ENCODE peak calls at places on chromosome X, in nine cellular contexts. V is adrenal gland, D is psoas muscle, G is lung, T is cardiac muscle cell, F is pancreas, S is heart right ventricle, L is ovary, X is lower lobe of right lung. R is an unnamed sample.

GRCh38 chrX:53483838-53484420 is 49.8 kb upstream of the HSD17B10 start:
- DNase-seq in V (no peak), D (no peak), G (no peak), T (peak; percentile 5), F (no peak), S (no peak), L (no peak), X (no peak), R (no peak)

GRCh38 chrX:111265506-111265905 is 4.8 kb downstream of the CAPN6 start:
- DNase-seq in V (no peak), D (no peak), G (no peak), T (no peak), F (no peak), S (no peak), L (no peak), X (no peak), R (no peak)

GRCh38 chrX:2820131-2820771 is 8.5 kb upstream of the GYG2 start:
- DNase-seq in V (no peak), D (no peak), G (no peak), T (no peak), F (no peak), S (no peak), L (no peak), X (no peak), R (no peak)

GRCh38 chrX:7170903-7171302 is 22.9 kb upstream of the PUDP start:
- DNase-seq in V (peak; percentile 18), D (no peak), G (peak; percentile 29), T (peak; percentile 13), F (no peak), S (no peak), L (no peak), X (no peak), R (no peak)

GRCh38 chrX:101219840-101220191 is 230 bp downstream of the DRP2 start:
- DNase-seq in V (no peak), D (no peak), G (no peak), T (peak; percentile 66), F (no peak), S (no peak), L (peak; percentile 9), X (no peak), R (no peak)

GRCh38 chrX:21943460-21944135 is 3.1 kb downstream of the SMS start:
- DNase-seq in V (no peak), D (no peak), G (no peak), T (peak; percentile 67), F (no peak), S (no peak), L (no peak), X (no peak), R (peak; percentile 68)

GRCh38 chrX:115266300-115266699 is 23.2 kb upstream of the LUZP4 start:
- DNase-seq in V (no peak), D (no peak), G (no peak), T (no peak), F (no peak), S (no peak), L (no peak), X (no peak), R (no peak)

GRCh38 chrX:125953769-125954168 is 212.3 kb downstream of the DCAF12L2 start:
- DNase-seq in V (no peak), D (no peak), G (no peak), T (no peak), F (no peak), S (no peak), L (no peak), X (no peak), R (no peak)

GRCh38 chrX:123835661-123836371 is 24.0 kb upstream of the XIAP start:
- DNase-seq in V (peak; percentile 45), D (no peak), G (no peak), T (peak; percentile 50), F (no peak), S (no peak), L (no peak), X (no peak), R (peak; percentile 55)

GRCh38 chrX:46978341-46979291 is 66.4 kb downstream of the JADE3 start:
- DNase-seq in V (peak; percentile 71), D (peak; percentile 65), G (peak; percentile 63), T (peak; percentile 79), F (peak; percentile 64), S (peak; percentile 62), L (peak; percentile 33), X (peak; percentile 78), R (no peak)
- TF ChIP-seq CTCF in V (peak; percentile 60), D (peak; percentile 57), G (peak; percentile 46), T (peak; percentile 57), F (peak; percentile 45), S (peak; percentile 60), L (peak; percentile 31), X (peak; percentile 61), R (peak; percentile 63)

DNA sequence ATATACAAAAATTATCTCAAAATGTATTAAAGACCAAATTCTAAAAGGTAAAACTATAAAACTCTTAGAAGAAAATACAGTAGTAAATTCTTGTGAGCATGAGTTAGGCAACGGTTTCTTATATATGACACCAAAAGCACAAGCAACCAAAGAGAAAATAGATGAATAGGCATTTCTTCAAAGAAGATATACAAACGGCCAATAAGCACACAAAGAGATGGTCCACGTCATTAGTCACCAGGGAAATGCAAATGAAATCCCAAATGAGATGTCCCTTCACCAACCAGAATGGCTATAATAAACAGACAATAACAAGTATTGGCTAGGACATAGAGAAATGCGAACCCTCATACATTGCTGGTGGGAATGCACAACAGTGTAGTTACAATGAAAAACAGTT is 44.5 kb downstream of the RAB33A start:
- DNase-seq in V (no peak), D (no peak), G (no peak), T (no peak), F (no peak), S (no peak), L (no peak), X (no peak), R (no peak)
- H3K36me3 ChIP-seq in V (no peaks in the 10 kb centered on the region), D (peaks cover 63% of the 10 kb centered on the region), G (no peaks in the 10 kb centered on the region), T (peaks cover 17% of the 10 kb centered on the region), F (no peaks in the 10 kb centered on the region), S (peaks cover 57% of the 10 kb centered on the region), L (no peaks in the 10 kb centered on the region), X (peaks cover 25% of the 10 kb centered on the region), R (no peaks in the 10 kb centered on the region)

GRCh38 chrX:154017766-154018517 is 1.8 kb downstream of the IRAK1 start:
- DNase-seq in V (no peak), D (no peak), G (no peak), T (no peak), F (no peak), S (no peak), L (no peak), X (no peak), R (no peak)
- H3K4me3 ChIP-seq in V (no peak overlapping the region), D (peak overlapping the region; percentile 74), G (no peak overlapping the region), T (no peak overlapping the region), F (no peak overlapping the region), S (no peak overlapping the region), L (no peak overlapping the region), X (peak overlapping the region; percentile 61), R (no peak overlapping the region)

GRCh38 chrX:1093112-1093511 is 119.3 kb downstream of the CRLF2 start:
- DNase-seq in V (no peak), D (no peak), G (no peak), T (no peak), F (no peak), S (no peak), L (no peak), X (no peak), R (no peak)

GRCh38 chrX:1099146-1099770 is 113.2 kb downstream of the CRLF2 start:
- DNase-seq in V (no peak), D (no peak), G (no peak), T (no peak), F (no peak), S (no peak), L (no peak), X (no peak), R (no peak)

GRCh38 chrX:1093586-1094538 is 118.6 kb downstream of the CRLF2 start:
- DNase-seq in V (no peak), D (no peak), G (no peak), T (no peak), F (no peak), S (no peak), L (no peak), X (no peak), R (no peak)

GRCh38 chrX:1094934-1095333 is 117.5 kb downstream of the CRLF2 start:
- DNase-seq in V (no peak), D (no peak), G (no peak), T (no peak), F (no peak), S (no peak), L (no peak), X (no peak), R (no peak)

GRCh38 chrX:1097328-1097727 is 115.1 kb downstream of the CRLF2 start:
- DNase-seq in V (no peak), D (no peak), G (no peak), T (no peak), F (no peak), S (no peak), L (no peak), X (no peak), R (no peak)
- TF ChIP-seq CTCF in V (no peak), D (no peak), G (no peak), T (no peak), F (no peak), S (no peak), L (no peak), X (no peak), R (no peak)

GRCh38 chrX:38513087-38513742 is 48.1 kb upstream of the TSPAN7 start:
- DNase-seq in V (no peak), D (peak; percentile 10), G (no peak), T (no peak), F (no peak), S (no peak), L (no peak), X (no peak), R (no peak)
- H3K36me3 ChIP-seq in V (no peaks in the 10 kb centered on the region), D (no peaks in the 10 kb centered on the region), G (no peaks in the 10 kb centered on the region), T (no peaks in the 10 kb centered on the region), F (no peaks in the 10 kb centered on the region), S (no peaks in the 10 kb centered on the region), L (no peaks in the 10 kb centered on the region), X (no peaks in the 10 kb centered on the region), R (no peaks in the 10 kb centered on the region)

R was measured in kidney epithelial cell.